ENCODE peak calls at places on chromosomes 2 and 18, in ten cellular contexts. J is SK-N-SH; E is astrocyte of the spinal cord; M is Ammon's horn; A is stimulated activated CD4-positive, alpha-beta T cell treated with anti-CD3 and anti-CD28 coated beads, Interleukin-4, amount 100 ng/mL, for 4 hours; Q is NCI-H774; O is NCI-H460; R is NCI-H69; B is fibroblast of the conjunctiva; Y is GM12891. G is an unnamed sample.

GRCh38 chr18:24270937-24271380 is 126.7 kb downstream of the OSBPL1A start:
- DNase-seq in J (no peak), E (peak), M (no peak), A (no peak), Q (no peak), O (peak), R (peak), B (no peak), Y (no peak), G (no peak)

GRCh38 chr2:185433824-185434223 is 304.8 kb upstream of the FSIP2 start:
- DNase-seq in J (no peak), E (peak), M (no peak), A (no peak), Q (no peak), O (no peak), R (no peak), B (no peak), Y (no peak), G (no peak)

GRCh38 chr2:65096948-65097347 is 33.0 kb downstream of the RAB1A start:
- DNase-seq in J (no peak), E (peak), M (no peak), A (no peak), Q (no peak), O (no peak), R (no peak), B (no peak), Y (no peak), G (no peak)

GRCh38 chr2:124079045-124079444 is 54.0 kb downstream of the CNTNAP5 start:
- DNase-seq in J (no peak), E (no peak), M (no peak), A (no peak), Q (no peak), O (no peak), R (no peak), B (no peak), Y (no peak), G (no peak)

GRCh38 chr2:163734911-163735691 is 707 bp downstream of the FIGN start:
- DNase-seq in J (peak), E (peak), M (no peak), A (no peak), Q (no peak), O (no peak), R (peak), B (no peak), Y (no peak), G (no peak)

GRCh38 chr2:226730487-226730886 is 69.1 kb downstream of the IRS1 start:
- DNase-seq in J (peak), E (peak), M (no peak), A (no peak), Q (no peak), O (peak), R (peak), B (no peak), Y (no peak), G (no peak)

GRCh38 chr18:24322594-24323136 is 75.0 kb downstream of the OSBPL1A start:
- DNase-seq in J (no peak), E (peak), M (no peak), A (no peak), Q (no peak), O (no peak), R (no peak), B (peak), Y (no peak), G (no peak)

GRCh38 chr2:43980902-43981301 is 14.9 kb downstream of the LRPPRC start:
- DNase-seq in J (no peak), E (no peak), M (no peak), A (no peak), Q (no peak), O (no peak), R (no peak), B (no peak), Y (no peak), G (no peak)

GRCh38 chr2:237500681-237501424 is 13.8 kb downstream of the MLPH start:
- DNase-seq in J (peak), E (peak), M (no peak), A (no peak), Q (no peak), O (peak), R (peak), B (peak), Y (no peak), G (no peak)

GRCh38 chr2:65501074-65501473 is 68.7 kb upstream of the SPRED2 start:
- DNase-seq in J (no peak), E (no peak), M (no peak), A (no peak), Q (no peak), O (no peak), R (no peak), B (no peak), Y (no peak), G (no peak)

GRCh38 chr2:190408538-190409271 is 550 bp downstream of the MFSD6 start:
- DNase-seq in J (peak), E (peak), M (peak), A (peak), Q (peak), O (peak), R (peak), B (no peak), Y (peak), G (no peak)

GRCh38 chr2:124025349-124025720 is 248 bp downstream of the CNTNAP5 start:
- DNase-seq in J (no peak), E (no peak), M (no peak), A (no peak), Q (no peak), O (no peak), R (no peak), B (no peak), Y (no peak), G (no peak)

GRCh38 chr18:23585007-23585871 is 1.1 kb downstream of the NPC1 start:
- DNase-seq in J (peak), E (peak), M (no peak), A (peak), Q (no peak), O (no peak), R (peak), B (no peak), Y (no peak), G (no peak)

G was measured in NCI-H1436 treated with DMSO at 0.1 percent for 48 hours.